ENCODE peak calls at places on chromosomes 5 and 9, in seven cellular contexts. One of them, this sample, is unnamed.
A peak's percentile ranks its signal among the peaks of the same experiment; 100 is the strongest.

GRCh38 chr5:127040779-127041520 is 10.6 kb upstream of the MARCHF3 start:
- DNase-seq in NCI-H2171: peak; percentile 9
- DNase-seq in central memory CD4-positive, alpha-beta T cell: no peak
- DNase-seq in activated CD4-positive, alpha-beta T cell treated with anti-CD3 and anti-CD28 coated beads, Interleukin-2, amount 50 U/mL, for 48 hours: no peak
- DNase-seq in sigmoid colon: no peak
- DNase-seq in effector CD4-positive, alpha-beta T cell: no peak
- DNase-seq in M059J: peak; percentile 41
- DNase-seq in this sample: no peak

GRCh38 chr5:132102101-132102701 is 28.6 kb downstream of the CSF2 start:
- DNase-seq in NCI-H2171: no peak
- DNase-seq in central memory CD4-positive, alpha-beta T cell: peak; percentile 65
- DNase-seq in activated CD4-positive, alpha-beta T cell treated with anti-CD3 and anti-CD28 coated beads, Interleukin-2, amount 50 U/mL, for 48 hours: no peak
- DNase-seq in sigmoid colon: no peak
- DNase-seq in effector CD4-positive, alpha-beta T cell: no peak
- DNase-seq in M059J: peak; percentile 79
- DNase-seq in this sample: no peak

GRCh38 chr9:112288029-112288428 is 45.4 kb downstream of the PTBP3 start:
- DNase-seq in NCI-H2171: no peak
- DNase-seq in central memory CD4-positive, alpha-beta T cell: no peak
- DNase-seq in activated CD4-positive, alpha-beta T cell treated with anti-CD3 and anti-CD28 coated beads, Interleukin-2, amount 50 U/mL, for 48 hours: no peak
- DNase-seq in sigmoid colon: no peak
- DNase-seq in effector CD4-positive, alpha-beta T cell: no peak
- DNase-seq in M059J: no peak
- DNase-seq in this sample: no peak

GRCh38 chr5:59813761-59814562 is 79.6 kb downstream of the PDE4D start:
- DNase-seq in NCI-H2171: no peak
- DNase-seq in central memory CD4-positive, alpha-beta T cell: no peak
- DNase-seq in activated CD4-positive, alpha-beta T cell treated with anti-CD3 and anti-CD28 coated beads, Interleukin-2, amount 50 U/mL, for 48 hours: peak; percentile 8
- DNase-seq in sigmoid colon: no peak
- DNase-seq in effector CD4-positive, alpha-beta T cell: no peak
- DNase-seq in M059J: peak; percentile 85
- DNase-seq in this sample: no peak

GRCh38 chr9:78132688-78133033 is 101.0 kb upstream of the GNAQ start:
- DNase-seq in NCI-H2171: no peak
- DNase-seq in central memory CD4-positive, alpha-beta T cell: peak; percentile 28
- DNase-seq in activated CD4-positive, alpha-beta T cell treated with anti-CD3 and anti-CD28 coated beads, Interleukin-2, amount 50 U/mL, for 48 hours: no peak
- DNase-seq in sigmoid colon: no peak
- DNase-seq in effector CD4-positive, alpha-beta T cell: no peak
- DNase-seq in M059J: peak; percentile 18
- DNase-seq in this sample: no peak

GRCh38 chr5:168266016-168266415 is 25.4 kb upstream of the WWC1 start:
- DNase-seq in NCI-H2171: no peak
- DNase-seq in central memory CD4-positive, alpha-beta T cell: no peak
- DNase-seq in activated CD4-positive, alpha-beta T cell treated with anti-CD3 and anti-CD28 coated beads, Interleukin-2, amount 50 U/mL, for 48 hours: no peak
- DNase-seq in sigmoid colon: no peak
- DNase-seq in effector CD4-positive, alpha-beta T cell: no peak
- DNase-seq in M059J: no peak
- DNase-seq in this sample: no peak

GRCh38 chr5:111792659-111793058 is 35.7 kb upstream of the NREP start:
- DNase-seq in NCI-H2171: no peak
- DNase-seq in central memory CD4-positive, alpha-beta T cell: no peak
- DNase-seq in activated CD4-positive, alpha-beta T cell treated with anti-CD3 and anti-CD28 coated beads, Interleukin-2, amount 50 U/mL, for 48 hours: no peak
- DNase-seq in sigmoid colon: no peak
- DNase-seq in effector CD4-positive, alpha-beta T cell: no peak
- DNase-seq in M059J: peak; percentile 79
- DNase-seq in this sample: no peak

GRCh38 chr5:206406-206805 is 11.5 kb downstream of the CCDC127 start:
- DNase-seq in NCI-H2171: no peak
- DNase-seq in central memory CD4-positive, alpha-beta T cell: no peak
- DNase-seq in activated CD4-positive, alpha-beta T cell treated with anti-CD3 and anti-CD28 coated beads, Interleukin-2, amount 50 U/mL, for 48 hours: no peak
- DNase-seq in sigmoid colon: no peak
- DNase-seq in effector CD4-positive, alpha-beta T cell: no peak
- DNase-seq in M059J: peak; percentile 87
- DNase-seq in this sample: no peak

GRCh38 chr5:142107729-142108431 is 699 bp upstream of the NDFIP1 start:
- DNase-seq in NCI-H2171: no peak
- DNase-seq in central memory CD4-positive, alpha-beta T cell: no peak
- DNase-seq in activated CD4-positive, alpha-beta T cell treated with anti-CD3 and anti-CD28 coated beads, Interleukin-2, amount 50 U/mL, for 48 hours: no peak
- DNase-seq in sigmoid colon: no peak
- DNase-seq in effector CD4-positive, alpha-beta T cell: no peak
- DNase-seq in M059J: no peak
- DNase-seq in this sample: no peak

GRCh38 chr5:82375488-82376294 is 97.5 kb upstream of the RPS23 start:
- DNase-seq in NCI-H2171: no peak
- DNase-seq in central memory CD4-positive, alpha-beta T cell: no peak
- DNase-seq in activated CD4-positive, alpha-beta T cell treated with anti-CD3 and anti-CD28 coated beads, Interleukin-2, amount 50 U/mL, for 48 hours: no peak
- DNase-seq in sigmoid colon: no peak
- DNase-seq in effector CD4-positive, alpha-beta T cell: no peak
- DNase-seq in M059J: no peak
- DNase-seq in this sample: no peak

GRCh38 chr5:174083041-174083827 is 37.7 kb downstream of the NSG2 start:
- DNase-seq in NCI-H2171: no peak
- DNase-seq in central memory CD4-positive, alpha-beta T cell: no peak
- DNase-seq in activated CD4-positive, alpha-beta T cell treated with anti-CD3 and anti-CD28 coated beads, Interleukin-2, amount 50 U/mL, for 48 hours: no peak
- DNase-seq in sigmoid colon: no peak
- DNase-seq in effector CD4-positive, alpha-beta T cell: no peak
- DNase-seq in M059J: no peak
- DNase-seq in this sample: no peak

GRCh38 chr5:1995491-1995890 is 112.8 kb upstream of the IRX4 start:
- DNase-seq in NCI-H2171: no peak
- DNase-seq in central memory CD4-positive, alpha-beta T cell: no peak
- DNase-seq in activated CD4-positive, alpha-beta T cell treated with anti-CD3 and anti-CD28 coated beads, Interleukin-2, amount 50 U/mL, for 48 hours: no peak
- DNase-seq in sigmoid colon: no peak
- DNase-seq in effector CD4-positive, alpha-beta T cell: no peak
- DNase-seq in M059J: no peak
- DNase-seq in this sample: no peak

GRCh38 chr9:130342714-130343085 is 77.1 kb downstream of the HMCN2 start:
- DNase-seq in NCI-H2171: no peak
- DNase-seq in central memory CD4-positive, alpha-beta T cell: no peak
- DNase-seq in activated CD4-positive, alpha-beta T cell treated with anti-CD3 and anti-CD28 coated beads, Interleukin-2, amount 50 U/mL, for 48 hours: no peak
- DNase-seq in sigmoid colon: no peak
- DNase-seq in effector CD4-positive, alpha-beta T cell: no peak
- DNase-seq in M059J: no peak
- DNase-seq in this sample: no peak

GRCh38 chr9:129291041-129291501 is 113.0 kb upstream of the IER5L start:
- DNase-seq in NCI-H2171: no peak
- DNase-seq in central memory CD4-positive, alpha-beta T cell: no peak
- DNase-seq in activated CD4-positive, alpha-beta T cell treated with anti-CD3 and anti-CD28 coated beads, Interleukin-2, amount 50 U/mL, for 48 hours: no peak
- DNase-seq in sigmoid colon: peak; percentile 41
- DNase-seq in effector CD4-positive, alpha-beta T cell: no peak
- DNase-seq in M059J: no peak
- DNase-seq in this sample: peak; percentile 47

GRCh38 chr5:110441035-110441434 is 285.4 kb downstream of the TMEM232 start:
- DNase-seq in NCI-H2171: no peak
- DNase-seq in central memory CD4-positive, alpha-beta T cell: no peak
- DNase-seq in activated CD4-positive, alpha-beta T cell treated with anti-CD3 and anti-CD28 coated beads, Interleukin-2, amount 50 U/mL, for 48 hours: no peak
- DNase-seq in sigmoid colon: no peak
- DNase-seq in effector CD4-positive, alpha-beta T cell: no peak
- DNase-seq in M059J: peak; percentile 19
- DNase-seq in this sample: no peak

GRCh38 chr5:16437974-16438373 is 27.6 kb downstream of the ZNF622 start:
- DNase-seq in NCI-H2171: no peak
- DNase-seq in central memory CD4-positive, alpha-beta T cell: no peak
- DNase-seq in activated CD4-positive, alpha-beta T cell treated with anti-CD3 and anti-CD28 coated beads, Interleukin-2, amount 50 U/mL, for 48 hours: no peak
- DNase-seq in sigmoid colon: no peak
- DNase-seq in effector CD4-positive, alpha-beta T cell: no peak
- DNase-seq in M059J: peak; percentile 22
- DNase-seq in this sample: no peak

GRCh38 chr9:114276908-114277821 is 45.7 kb upstream of the ORM1 start:
- DNase-seq in NCI-H2171: no peak
- DNase-seq in central memory CD4-positive, alpha-beta T cell: no peak
- DNase-seq in activated CD4-positive, alpha-beta T cell treated with anti-CD3 and anti-CD28 coated beads, Interleukin-2, amount 50 U/mL, for 48 hours: no peak
- DNase-seq in sigmoid colon: peak; percentile 42
- DNase-seq in effector CD4-positive, alpha-beta T cell: no peak
- DNase-seq in M059J: peak; percentile 98
- DNase-seq in this sample: peak; percentile 53

GRCh38 chr9:135802876-135803419 is 101.0 kb downstream of the KCNT1 start:
- DNase-seq in NCI-H2171: no peak
- DNase-seq in central memory CD4-positive, alpha-beta T cell: no peak
- DNase-seq in activated CD4-positive, alpha-beta T cell treated with anti-CD3 and anti-CD28 coated beads, Interleukin-2, amount 50 U/mL, for 48 hours: no peak
- DNase-seq in sigmoid colon: no peak
- DNase-seq in effector CD4-positive, alpha-beta T cell: no peak
- DNase-seq in M059J: no peak
- DNase-seq in this sample: peak; percentile 89

GRCh38 chr9:110703669-110704068 is 35.1 kb downstream of the MUSK start:
- DNase-seq in NCI-H2171: no peak
- DNase-seq in central memory CD4-positive, alpha-beta T cell: no peak
- DNase-seq in activated CD4-positive, alpha-beta T cell treated with anti-CD3 and anti-CD28 coated beads, Interleukin-2, amount 50 U/mL, for 48 hours: no peak
- DNase-seq in sigmoid colon: no peak
- DNase-seq in effector CD4-positive, alpha-beta T cell: no peak
- DNase-seq in M059J: no peak
- DNase-seq in this sample: no peak

This sample was measured in chondrocyte.